ENCODE peak calls at places on chromosomes 2 and 18, in four cellular contexts. P, I, U and B are unnamed samples.

GRCh38 chr18:7034924-7035323 is 82.7 kb downstream of the LAMA1 start:
- DNase-seq in P (no peak), I (no peak), U (no peak), B (no peak)

GRCh38 chr18:3453540-3454364 is 3.8 kb downstream of the TGIF1 start:
- DNase-seq in P (peak), I (no peak), U (no peak), B (no peak)

GRCh38 chr2:127139766-127140165 is 32.8 kb upstream of the BIN1 start:
- DNase-seq in P (no peak), I (no peak), U (no peak), B (no peak)

GRCh38 chr2:109487237-109487869 is 126.4 kb downstream of the SEPTIN10 start:
- DNase-seq in P (no peak), I (no peak), U (no peak), B (no peak)

GRCh38 chr2:1502891-1503304 is 89.6 kb downstream of the TPO start:
- DNase-seq in P (no peak), I (no peak), U (no peak), B (no peak)

GRCh38 chr2:229733606-229734205 is 19.4 kb upstream of the DNER start:
- DNase-seq in P (no peak), I (no peak), U (no peak), B (no peak)

GRCh38 chr2:4101938-4102337 is 398.6 kb downstream of the DCDC2C start:
- DNase-seq in P (no peak), I (no peak), U (no peak), B (no peak)

GRCh38 chr2:174836345-174836999 is 72.2 kb upstream of the CHRNA1 start:
- DNase-seq in P (no peak), I (peak), U (no peak), B (no peak)

GRCh38 chr2:151878655-151879563 is 50.7 kb upstream of the ARL5A start:
- DNase-seq in P (no peak), I (no peak), U (no peak), B (no peak)

GRCh38 chr18:78984941-78985784 is 5.5 kb downstream of the SALL3 start:
- DNase-seq in P (no peak), I (no peak), U (no peak), B (peak)

GRCh38 chr18:78983530-78983929 is 3.9 kb downstream of the SALL3 start:
- DNase-seq in P (no peak), I (no peak), U (no peak), B (no peak)

GRCh38 chr18:78981652-78981955 is 2.0 kb downstream of the SALL3 start:
- DNase-seq in P (no peak), I (no peak), U (no peak), B (no peak)

GRCh38 chr18:78982186-78982585 is 2.6 kb downstream of the SALL3 start:
- DNase-seq in P (no peak), I (no peak), U (no peak), B (no peak)

DNA sequence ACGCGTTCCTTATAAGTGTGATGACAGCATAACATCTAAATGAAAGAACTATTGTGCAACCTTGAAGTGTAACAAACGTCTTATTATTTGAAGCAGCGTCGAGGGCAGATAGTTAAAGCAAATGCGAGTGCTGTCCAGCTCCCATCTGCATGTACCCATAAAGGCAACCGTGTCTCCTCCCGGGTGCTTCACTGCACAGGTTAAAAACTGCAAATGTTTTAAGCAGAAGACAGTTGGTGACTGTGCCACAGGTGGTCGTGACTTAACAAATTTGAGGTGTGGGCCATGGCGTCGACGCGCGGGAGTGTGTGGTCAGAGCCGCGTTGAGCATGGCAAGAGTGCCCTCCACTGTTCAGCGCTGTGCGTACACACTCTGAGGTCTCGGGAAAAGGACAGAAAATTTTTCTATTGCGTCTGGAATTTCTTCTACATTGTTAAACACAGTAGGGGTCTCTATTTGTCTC is 6.4 kb downstream of the SALL3 start:
- DNase-seq in P (peak), I (peak), U (peak), B (no peak)
- TF ChIP-seq CTCF in P (peak), I (peak), U (peak), B (no peak)

GRCh38 chr18:61612517-61612916 is 279.3 kb downstream of the CDH20 start:
- DNase-seq in P (no peak), I (no peak), U (no peak), B (no peak)
- TF ChIP-seq CTCF in P (no peak), I (no peak), U (no peak), B (peak)

GRCh38 chr2:26838121-26838906 is 9.6 kb upstream of the DPYSL5 start:
- DNase-seq in P (no peak), I (no peak), U (no peak), B (no peak)

GRCh38 chr2:26846334-26846863 is 1.5 kb upstream of the DPYSL5 start:
- DNase-seq in P (peak), I (peak), U (peak), B (peak)

GRCh38 chr2:26843041-26843440 is 4.9 kb upstream of the DPYSL5 start:
- DNase-seq in P (no peak), I (no peak), U (no peak), B (no peak)

GRCh38 chr2:26845021-26845420 is 2.9 kb upstream of the DPYSL5 start:
- DNase-seq in P (no peak), I (no peak), U (no peak), B (no peak)

GRCh38 chr2:26840937-26841610 is 6.9 kb upstream of the DPYSL5 start:
- DNase-seq in P (no peak), I (peak), U (no peak), B (no peak)
- TF ChIP-seq CTCF in P (no peak), I (peak), U (peak), B (no peak)

GRCh38 chr2:207166039-207166348 is 246 bp upstream of the KLF7 start:
- DNase-seq in P (peak), I (peak), U (peak), B (no peak)

GRCh38 chr2:207163815-207164747 is 1.7 kb downstream of the KLF7 start:
- DNase-seq in P (peak), I (peak), U (no peak), B (no peak)

GRCh38 chr2:207167129-207167923 is 1.6 kb upstream of the KLF7 start:
- DNase-seq in P (no peak), I (no peak), U (no peak), B (no peak)

GRCh38 chr2:207165121-207166038 is at the start of gene KLF7:
- DNase-seq in P (peak), I (peak), U (no peak), B (no peak)

DNA sequence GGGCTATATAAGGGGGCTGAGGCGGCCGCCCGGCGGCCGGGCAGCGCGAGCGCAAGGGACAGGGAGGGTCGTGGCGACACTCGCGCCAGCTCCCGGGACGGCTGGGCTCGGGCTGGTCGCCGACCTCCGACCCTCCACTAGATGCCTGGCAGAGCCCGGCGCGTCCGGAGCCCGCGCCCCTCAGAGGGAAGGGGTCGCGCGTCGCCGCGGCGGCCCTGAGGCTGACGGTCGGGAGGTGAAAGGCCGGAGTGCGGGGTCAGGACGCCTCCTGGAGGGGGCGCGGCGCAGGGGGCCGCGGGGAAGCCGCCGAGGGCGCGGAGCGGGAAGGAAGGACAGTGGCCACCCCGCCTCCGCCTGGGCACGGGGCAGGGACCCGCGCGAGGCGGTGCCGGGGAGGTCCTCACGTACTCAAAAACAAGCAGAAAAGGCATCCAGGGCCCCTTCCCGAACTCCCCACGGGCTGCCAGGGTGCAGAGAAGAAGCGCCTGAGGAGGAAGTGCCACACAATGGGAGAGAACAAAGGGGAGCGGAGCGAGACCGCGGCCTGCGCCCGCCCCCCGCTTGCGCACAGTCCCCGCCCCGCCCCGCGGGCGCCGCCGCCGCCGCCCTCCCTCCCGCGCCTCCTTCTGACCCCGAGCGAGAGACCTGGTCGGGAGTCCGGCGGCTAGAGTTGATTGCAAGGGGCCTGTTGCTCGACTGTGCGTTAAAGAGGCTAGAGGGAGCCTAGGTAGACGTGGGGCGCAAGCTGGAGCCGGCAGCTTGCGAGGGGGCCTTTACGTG is 791 bp upstream of the KLF7 start:
- DNase-seq in P (peak), I (peak), U (peak), B (no peak)
- TF ChIP-seq CTCF in P (peak), I (peak), U (no peak), B (no peak)